ENCODE peak calls at places on chromosomes 6 and 20, in seven cellular contexts. X is AG04450; M is GM12865; N is body of pancreas; E is GM20000; T is foreskin fibroblast; Z is CD4-positive, alpha-beta T cell. Q is an unnamed sample.

GRCh38 chr6:24394777-24395437 is 7.8 kb upstream of the MRS2 start:
- DNase-seq in E (no peak), M (no peak), X (peak), N (no peak), T (peak), Z (no peak), Q (peak)

GRCh38 chr6:107129370-107129925 is 14.1 kb upstream of the BEND3 start:
- DNase-seq in N (no peak), T (no peak), Z (no peak), X (no peak), E (no peak), M (peak), Q (no peak)

GRCh38 chr20:47419953-47420352 is 63.5 kb upstream of the ZMYND8 start:
- DNase-seq in M (no peak), T (no peak), N (no peak), E (no peak), Z (no peak), X (no peak), Q (no peak)

GRCh38 chr6:51868591-51869355 is 218.6 kb downstream of the PKHD1 start:
- DNase-seq in M (peak), N (peak), X (no peak), T (no peak), Z (no peak), E (no peak), Q (no peak)

GRCh38 chr6:79082304-79082703 is 4.2 kb upstream of the PHIP start:
- DNase-seq in T (no peak), E (no peak), X (no peak), Z (no peak), N (no peak), M (no peak), Q (no peak)

GRCh38 chr20:13567663-13568062 is 71.1 kb downstream of the TASP1 start:
- DNase-seq in X (no peak), M (no peak), T (no peak), E (no peak), Z (no peak), N (no peak), Q (no peak)

GRCh38 chr6:79949235-79949634 is 1.9 kb upstream of the ELOVL4 start:
- DNase-seq in T (peak), E (peak), X (peak), M (peak), Z (peak), N (peak), Q (peak)

GRCh38 chr6:52328721-52329120 is 33.2 kb upstream of the PAQR8 start:
- DNase-seq in N (no peak), M (no peak), Z (no peak), E (no peak), X (no peak), T (no peak), Q (no peak)

GRCh38 chr6:110075406-110075805 is 97.3 kb downstream of the GPR6 start:
- DNase-seq in M (no peak), X (no peak), Z (no peak), N (no peak), T (no peak), E (no peak), Q (no peak)

GRCh38 chr6:127077886-127078285 is 40.6 kb upstream of the RSPO3 start:
- DNase-seq in N (no peak), Z (no peak), X (no peak), T (no peak), E (no peak), M (no peak), Q (no peak)

GRCh38 chr6:143838395-143838794 is 4.7 kb upstream of the LTV1 start:
- DNase-seq in X (no peak), N (no peak), E (no peak), T (no peak), Z (no peak), M (no peak), Q (no peak)

GRCh38 chr20:50094522-50094921 is 18.4 kb downstream of the UBE2V1 start:
- DNase-seq in T (no peak), X (no peak), M (no peak), Z (no peak), E (no peak), N (no peak), Q (no peak)

GRCh38 chr6:150925655-150925928 is 60.1 kb downstream of the MTHFD1L start:
- DNase-seq in M (no peak), X (no peak), E (no peak), N (no peak), Z (no peak), T (peak), Q (no peak)

GRCh38 chr20:48684501-48685041 is 143.2 kb downstream of the PREX1 start:
- DNase-seq in M (no peak), Z (no peak), T (peak), E (no peak), X (no peak), N (peak), Q (no peak)

GRCh38 chr20:59820204-59821041 is 113.0 kb downstream of the SYCP2 start:
- DNase-seq in E (no peak), T (no peak), X (no peak), M (peak), Z (no peak), N (no peak), Q (no peak)

GRCh38 chr6:5337573-5337972 is 76.3 kb downstream of the FARS2 start:
- DNase-seq in X (no peak), E (no peak), M (no peak), T (no peak), N (no peak), Z (no peak), Q (peak)

GRCh38 chr6:170160031-170160627 is 130.7 kb downstream of the DLL1 start:
- DNase-seq in X (no peak), Z (no peak), E (no peak), M (no peak), T (no peak), N (peak), Q (no peak)

GRCh38 chr20:4972506-4973251 is 28.6 kb downstream of the SLC23A2 start:
- DNase-seq in Z (no peak), M (peak), T (no peak), N (no peak), X (no peak), E (no peak), Q (no peak)

GRCh38 chr20:51651921-51652549 is 109.5 kb upstream of the NFATC2 start:
- DNase-seq in M (no peak), T (no peak), X (no peak), E (no peak), Z (no peak), N (no peak), Q (no peak)

GRCh38 chr6:55668625-55669024 is 89.6 kb upstream of the HMGCLL1 start:
- DNase-seq in M (no peak), T (peak), X (no peak), E (no peak), N (no peak), Z (no peak), Q (no peak)

GRCh38 chr20:9185511-9185910 is 116.6 kb downstream of the PLCB4 start:
- DNase-seq in N (no peak), Z (no peak), X (peak), T (peak), E (no peak), M (no peak), Q (peak)

GRCh38 chr6:95923518-95923917 is 92.3 kb upstream of the FUT9 start:
- DNase-seq in M (peak), T (no peak), X (no peak), E (peak), N (no peak), Z (no peak), Q (no peak)

GRCh38 chr6:33957391-33958207 is 153.8 kb upstream of the MLN start:
- DNase-seq in T (no peak), Z (no peak), E (no peak), X (no peak), N (no peak), M (no peak), Q (no peak)

GRCh38 chr20:43921227-43921780 is 6.7 kb downstream of the TOX2 start:
- DNase-seq in M (peak), X (no peak), N (no peak), E (peak), T (no peak), Z (no peak), Q (no peak)

GRCh38 chr6:131013495-131013894 is 49.5 kb downstream of the EPB41L2 start:
- DNase-seq in Z (no peak), E (no peak), X (peak), N (no peak), T (peak), M (no peak), Q (peak)

GRCh38 chr6:15332441-15332840 is 86.6 kb downstream of the JARID2 start:
- DNase-seq in M (no peak), Z (no peak), X (peak), N (no peak), T (no peak), E (no peak), Q (no peak)

GRCh38 chr20:40144581-40144980 is 544.5 kb downstream of the MAFB start:
- DNase-seq in X (no peak), T (no peak), M (no peak), N (peak), Z (no peak), E (no peak), Q (no peak)

GRCh38 chr6:156601156-156601820 is 175.9 kb upstream of the ARID1B start:
- DNase-seq in X (no peak), E (no peak), N (no peak), Z (no peak), T (no peak), M (no peak), Q (no peak)

GRCh38 chr6:12801141-12801540 is 84.6 kb downstream of the PHACTR1 start:
- DNase-seq in T (peak), N (no peak), M (no peak), X (no peak), E (no peak), Z (no peak), Q (no peak)

GRCh38 chr20:43987531-43987930 is 72.9 kb downstream of the TOX2 start:
- DNase-seq in Z (no peak), T (peak), X (no peak), M (no peak), N (no peak), E (no peak), Q (no peak)

GRCh38 chr20:25083773-25084615 is 2.1 kb upstream of the VSX1 start:
- DNase-seq in M (no peak), N (peak), T (no peak), Z (peak), X (no peak), E (no peak), Q (no peak)

GRCh38 chr20:24662286-24662685 is 192.9 kb downstream of the SYNDIG1 start:
- DNase-seq in M (no peak), Z (no peak), E (no peak), N (no peak), X (no peak), T (no peak), Q (no peak)

GRCh38 chr6:80872951-80873308 is 766.5 kb downstream of the BCKDHB start:
- DNase-seq in E (no peak), M (no peak), T (no peak), Z (no peak), X (no peak), N (no peak), Q (no peak)

GRCh38 chr6:158358450-158359077 is 46.3 kb downstream of the TULP4 start:
- DNase-seq in Z (no peak), X (no peak), E (no peak), N (peak), T (no peak), M (no peak), Q (no peak)

GRCh38 chr6:149820506-149820905 is 43.7 kb downstream of the LRP11 start:
- DNase-seq in N (no peak), T (no peak), X (no peak), Z (no peak), M (peak), E (no peak), Q (no peak)

GRCh38 chr6:79384845-79385244 is 150.4 kb upstream of the HMGN3 start:
- DNase-seq in N (no peak), E (no peak), M (no peak), T (peak), Z (no peak), X (no peak), Q (no peak)

GRCh38 chr6:9405369-9405768 is 970.0 kb upstream of the SLC35B3 start:
- DNase-seq in N (no peak), X (peak), M (no peak), E (no peak), T (peak), Z (no peak), Q (peak)

GRCh38 chr6:102501615-102502014 is 1108.1 kb downstream of the GRIK2 start:
- DNase-seq in E (no peak), M (no peak), Z (no peak), N (no peak), X (no peak), T (no peak), Q (no peak)
- TF ChIP-seq CTCF in E (no peak), M (no peak), Z (no peak), N (no peak), X (no peak), T (no peak), Q (no peak)

GRCh38 chr20:46011631-46012482 is 3.1 kb downstream of the MMP9 start:
- DNase-seq in T (peak), E (peak), Z (no peak), M (peak), X (no peak), N (no peak), Q (peak)
- TF ChIP-seq CTCF in T (peak), E (peak), Z (no peak), M (peak), X (peak), N (no peak), Q (peak)

GRCh38 chr6:4055420-4056041 is 23.4 kb downstream of the FAM217A start:
- DNase-seq in N (peak), X (peak), T (peak), M (no peak), Z (no peak), E (no peak), Q (peak)

GRCh38 chr6:4057036-4057435 is 21.9 kb downstream of the FAM217A start:
- DNase-seq in M (no peak), T (no peak), X (no peak), N (no peak), E (no peak), Z (no peak), Q (no peak)

GRCh38 chr6:4059115-4059777 is 19.7 kb downstream of the FAM217A start:
- DNase-seq in M (no peak), E (no peak), X (peak), Z (peak), N (no peak), T (peak), Q (peak)
- TF ChIP-seq CTCF in M (no peak), E (no peak), X (peak), Z (no peak), N (no peak), T (no peak), Q (peak)

GRCh38 chr20:62141397-62142251 is 1.6 kb downstream of the PSMA7 start:
- DNase-seq in T (peak), E (no peak), M (peak), Z (no peak), N (peak), X (no peak), Q (no peak)
- TF ChIP-seq CTCF in T (peak), E (peak), M (peak), Z (peak), N (no peak), X (peak), Q (peak)

GRCh38 chr6:138278326-138278725 is 60.0 kb upstream of the PBOV1 start:
- DNase-seq in M (peak), Z (no peak), N (peak), E (no peak), T (peak), X (no peak), Q (peak)
- TF ChIP-seq CTCF in M (peak), Z (no peak), N (no peak), E (no peak), T (peak), X (peak), Q (peak)

GRCh38 chr20:54669054-54669390 is 193.6 kb downstream of the DOK5 start:
- DNase-seq in M (no peak), N (no peak), E (no peak), X (no peak), Z (no peak), T (no peak), Q (no peak)

GRCh38 chr20:54665812-54666211 is 190.4 kb downstream of the DOK5 start:
- DNase-seq in E (no peak), N (no peak), T (no peak), Z (no peak), X (no peak), M (peak), Q (no peak)

DNA sequence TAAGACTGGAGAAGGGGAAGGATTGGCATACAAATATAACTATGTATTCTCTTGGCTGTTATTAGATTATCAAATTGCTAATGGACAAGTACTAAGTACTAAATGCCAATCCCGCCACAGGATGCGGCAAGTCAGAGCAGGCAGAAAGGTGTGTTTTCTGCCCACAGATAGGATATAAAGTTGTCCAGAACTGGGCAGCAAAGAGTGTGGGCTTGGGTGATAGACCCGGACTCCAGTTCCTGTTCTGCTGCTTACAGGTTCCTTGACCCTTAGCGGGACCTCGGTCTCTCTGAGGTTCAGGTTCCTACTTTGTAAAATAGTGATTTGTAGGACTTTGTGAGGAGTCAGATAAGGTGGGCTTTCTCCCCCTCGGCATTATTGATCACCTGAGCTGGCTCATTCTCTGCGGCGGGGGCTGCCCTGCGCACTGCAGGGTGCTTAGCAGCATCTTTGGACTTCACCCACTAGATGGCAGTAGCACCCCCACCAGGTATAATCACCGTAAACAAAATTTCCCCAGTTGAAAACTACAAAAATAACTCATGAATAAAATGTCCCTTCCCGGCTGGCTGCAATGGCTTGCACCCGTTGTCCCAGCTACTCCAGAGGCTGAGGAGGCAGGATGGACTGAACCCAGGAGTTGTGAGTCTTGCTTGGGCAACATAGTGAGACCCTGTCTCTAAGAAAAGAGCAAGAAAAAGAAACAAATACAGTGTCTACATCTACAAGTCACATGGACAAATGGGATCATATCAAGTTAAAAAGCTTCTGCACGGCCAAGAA is 193.1 kb downstream of the DOK5 start:
- DNase-seq in Z (no peak), N (peak), T (peak), X (no peak), E (peak), M (peak), Q (no peak)
- TF ChIP-seq CTCF in Z (peak), N (peak), T (peak), X (peak), E (peak), M (peak), Q (peak)

GRCh38 chr6:10425973-10426780 is 11.3 kb upstream of the TFAP2A start:
- DNase-seq in M (peak), Z (no peak), E (peak), X (no peak), N (peak), T (peak), Q (peak)
- TF ChIP-seq CTCF in M (no peak), Z (no peak), E (no peak), X (no peak), N (no peak), T (no peak), Q (peak)

Q was measured in HFFc6.